ENCODE peak calls at places on chromosomes 4 and X, in five cellular contexts. G is A549, R is GM12878, P is IMR-90, B is SK-N-SH. C is an unnamed sample.
A peak's percentile ranks its signal among the peaks of the same experiment; 100 is the strongest.

GRCh38 chr4:183905593-183906485 is 732 bp downstream of the STOX2 start:
- DNase-seq in G (peak; percentile 18), R (no peak), P (peak; percentile 37), B (peak; percentile 75), C (no peak)

GRCh38 chr4:83830138-83830537 is 294.2 kb downstream of the GPAT3 start:
- DNase-seq in G (no peak), R (no peak), P (no peak), B (no peak), C (no peak)

GRCh38 chr4:174882317-174882992 is 35.7 kb upstream of the ADAM29 start:
- DNase-seq in G (no peak), R (no peak), P (no peak), B (no peak), C (no peak)

GRCh38 chrX:56786889-56787733 is 58.1 kb downstream of the NBDY start:
- DNase-seq in G (no peak), R (no peak), P (no peak), B (no peak), C (no peak)

GRCh38 chrX:15405846-15406245 is 21.6 kb upstream of the VEGFD start:
- DNase-seq in G (no peak), R (no peak), P (no peak), B (no peak), C (no peak)

GRCh38 chr4:26201119-26201518 is 119.7 kb upstream of the RBPJ start:
- DNase-seq in G (no peak), R (no peak), P (no peak), B (no peak), C (no peak)

GRCh38 chrX:153690466-153690865 is 2.7 kb downstream of the SLC6A8 start:
- DNase-seq in G (no peak), R (no peak), P (no peak), B (no peak), C (no peak)

GRCh38 chrX:81120936-81121351 is 80.8 kb downstream of the HMGN5 start:
- DNase-seq in G (peak; percentile 13), R (peak; percentile 30), P (peak; percentile 48), B (peak; percentile 8), C (peak; percentile 17)

GRCh38 chr4:177802665-177803064 is 360.4 kb upstream of the AGA start:
- DNase-seq in G (no peak), R (no peak), P (peak; percentile 9), B (no peak), C (no peak)

GRCh38 chr4:65880594-65880993 is 210.3 kb upstream of the EPHA5 start:
- DNase-seq in G (no peak), R (no peak), P (no peak), B (no peak), C (no peak)

GRCh38 chr4:54165438-54165837 is 63.7 kb upstream of the PDGFRA start:
- DNase-seq in G (no peak), R (no peak), P (peak; percentile 96), B (no peak), C (no peak)

GRCh38 chr4:5051692-5052423 is 578 bp downstream of the STK32B start:
- DNase-seq in G (peak; percentile 33), R (no peak), P (peak; percentile 35), B (no peak), C (no peak)

GRCh38 chrX:48043056-48043455 is 28.4 kb downstream of the ZNF630 start:
- DNase-seq in G (no peak), R (no peak), P (no peak), B (no peak), C (no peak)

GRCh38 chr4:86233681-86234080 is 126.2 kb downstream of the MAPK10 start:
- DNase-seq in G (no peak), R (no peak), P (peak; percentile 15), B (no peak), C (no peak)

GRCh38 chrX:40749874-40750273 is 14.5 kb upstream of the MED14 start:
- DNase-seq in G (no peak), R (peak; percentile 65), P (no peak), B (no peak), C (no peak)

GRCh38 chr4:118994030-118994429 is 105.4 kb downstream of the SYNPO2 start:
- DNase-seq in G (no peak), R (no peak), P (peak; percentile 97), B (no peak), C (no peak)

GRCh38 chr4:52195882-52196281 is 144.8 kb downstream of the SPATA18 start:
- DNase-seq in G (no peak), R (no peak), P (no peak), B (no peak), C (no peak)

GRCh38 chrX:47648376-47648775 is 2.0 kb downstream of the ELK1 start:
- DNase-seq in G (no peak), R (no peak), P (peak; percentile 67), B (no peak), C (no peak)

GRCh38 chrX:3299626-3300025 is 46.8 kb downstream of the MXRA5 start:
- DNase-seq in G (no peak), R (no peak), P (peak; percentile 9), B (no peak), C (no peak)

GRCh38 chr4:171025323-171025722 is 787.9 kb upstream of the GALNTL6 start:
- DNase-seq in G (no peak), R (no peak), P (no peak), B (no peak), C (no peak)

GRCh38 chr4:76659103-76659490 is 224.1 kb downstream of the SHROOM3 start:
- DNase-seq in G (no peak), R (no peak), P (peak; percentile 55), B (no peak), C (no peak)

GRCh38 chrX:110219920-110220319 is 98.0 kb downstream of the AMMECR1 start:
- DNase-seq in G (no peak), R (no peak), P (peak; percentile 69), B (no peak), C (peak; percentile 11)

GRCh38 chr4:37956941-37957340 is 3.3 kb upstream of the PTTG2 start:
- DNase-seq in G (no peak), R (no peak), P (no peak), B (no peak), C (no peak)

GRCh38 chr4:184100297-184100885 is 117.3 kb downstream of the ENPP6 start:
- DNase-seq in G (peak; percentile 23), R (no peak), P (peak; percentile 26), B (peak; percentile 93), C (peak; percentile 71)

GRCh38 chr4:76977731-76978350 is 28.3 kb downstream of the SEPTIN11 start:
- DNase-seq in G (no peak), R (no peak), P (peak; percentile 87), B (no peak), C (no peak)

GRCh38 chrX:93259029-93259428 is 414.3 kb downstream of the NAP1L3 start:
- DNase-seq in G (no peak), R (no peak), P (no peak), B (no peak), C (no peak)

GRCh38 chrX:153595387-153595786 is 3.6 kb downstream of the CCNQ start:
- DNase-seq in G (no peak), R (no peak), P (no peak), B (no peak), C (no peak)

GRCh38 chr4:48642421-48643144 is 137.5 kb downstream of the FRYL start:
- DNase-seq in G (no peak), R (no peak), P (peak; percentile 33), B (no peak), C (no peak)

GRCh38 chrX:134895785-134896184 is 95.0 kb upstream of the SMIM10 start:
- DNase-seq in G (no peak), R (no peak), P (no peak), B (no peak), C (no peak)

GRCh38 chrX:134898450-134898849 is 92.3 kb upstream of the SMIM10 start:
- DNase-seq in G (no peak), R (no peak), P (peak; percentile 45), B (no peak), C (no peak)

GRCh38 chrX:134896194-134896593 is 94.6 kb upstream of the SMIM10 start:
- DNase-seq in G (no peak), R (no peak), P (no peak), B (no peak), C (no peak)

GRCh38 chrX:134891652-134892051 is 99.1 kb upstream of the SMIM10 start:
- DNase-seq in G (no peak), R (no peak), P (peak; percentile 31), B (no peak), C (no peak)

DNA sequence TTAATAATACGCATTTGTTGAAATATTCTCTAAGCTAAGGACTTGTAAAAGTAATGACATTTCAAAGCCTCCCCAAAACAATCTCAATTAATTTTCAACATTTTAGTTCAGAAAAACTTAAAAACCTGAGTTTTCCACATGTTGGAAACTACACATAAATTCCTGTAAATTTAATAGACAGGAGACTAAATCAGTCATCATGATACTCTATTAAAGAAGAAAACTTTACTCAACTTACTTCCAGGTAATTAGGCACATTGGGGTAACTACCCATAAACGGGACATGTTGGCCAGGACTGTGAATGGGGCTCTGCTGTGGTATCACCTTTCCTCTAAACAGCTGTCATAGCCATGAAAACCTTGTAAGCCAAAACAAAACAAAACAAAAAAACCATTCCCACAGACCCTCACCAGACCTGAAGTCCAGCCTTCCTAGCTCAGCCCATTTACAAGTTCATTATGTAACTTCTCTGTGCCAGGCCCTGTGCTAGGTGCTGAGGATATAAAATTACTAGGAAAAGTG is 96.4 kb upstream of the SMIM10 start:
- DNase-seq in G (no peak), R (no peak), P (no peak), B (no peak), C (no peak)
- TF ChIP-seq RCOR1 in G (no peak), R (no peak), P (no peak), B (no peak), C (no peak)

GRCh38 chrX:142095816-142096215 is 109.3 kb downstream of the MAGEC2 start:
- DNase-seq in G (no peak), R (no peak), P (no peak), B (no peak), C (no peak)
- TF ChIP-seq RCOR1 in G (no peak), R (no peak), P (no peak), B (no peak), C (no peak)

DNA sequence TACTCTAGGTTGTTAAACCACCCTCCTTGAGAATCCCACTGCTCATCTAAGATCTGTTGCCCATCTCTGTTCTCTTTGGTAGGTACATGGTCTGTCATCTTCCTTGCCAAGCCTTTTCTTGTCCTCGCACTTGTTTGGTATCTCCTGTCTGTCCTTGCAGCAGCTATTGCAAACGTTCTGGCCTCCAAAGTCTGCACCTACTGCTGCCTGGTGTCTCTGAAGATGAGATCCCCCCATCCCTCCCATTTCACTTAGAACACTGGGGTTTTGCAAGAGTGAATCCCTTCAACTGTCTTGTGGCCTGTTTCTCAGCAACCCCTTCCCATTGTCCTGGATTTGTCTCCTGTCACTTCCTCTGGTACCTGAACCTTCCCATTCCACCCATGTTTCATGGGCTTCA is 673 bp downstream of the CNGA2 start:
- DNase-seq in G (no peak), R (no peak), P (no peak), B (no peak), C (no peak)
- TF ChIP-seq RCOR1 in G (no peak), R (no peak), P (no peak), B (no peak), C (no peak)

DNA sequence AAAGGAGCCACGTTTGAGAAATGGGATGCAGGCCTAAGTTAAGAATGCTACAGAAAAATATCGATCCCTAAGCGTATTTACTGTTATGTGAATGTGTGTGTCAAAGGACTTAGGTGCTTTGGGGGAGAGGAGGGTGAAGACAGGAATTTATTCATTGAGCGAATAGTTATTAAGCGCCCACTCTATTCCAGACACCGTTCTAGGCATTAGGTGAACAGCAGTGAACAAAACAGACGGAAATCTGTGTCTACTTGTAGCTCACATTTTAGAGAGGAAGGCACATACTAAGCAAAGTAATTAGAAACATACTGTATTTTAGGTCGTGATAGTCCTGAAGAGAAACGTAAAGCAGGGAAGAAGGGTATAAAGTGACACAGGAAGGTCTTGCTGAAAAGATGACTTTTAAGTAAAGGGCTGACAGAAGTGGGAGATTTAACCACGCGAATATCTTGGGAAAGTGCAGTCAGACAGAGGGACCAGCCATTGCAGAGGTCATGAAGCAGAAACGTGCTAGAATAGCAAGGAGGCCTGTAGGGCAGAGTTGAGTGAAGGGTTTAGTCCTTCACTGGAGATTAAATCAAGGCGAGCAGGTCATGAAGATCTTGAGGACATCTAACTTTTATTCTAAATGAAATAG is 541 bp downstream of the AIMP1 start:
- DNase-seq in G (no peak), R (no peak), P (no peak), B (peak; percentile 12), C (peak; percentile 32)
- TF ChIP-seq RCOR1 in G (no peak), R (no peak), P (no peak), B (no peak), C (no peak)

C was measured in K562.